ENCODE peak calls at places on chromosome 16, in seven cellular contexts. One of them, this sample, is unnamed.

GRCh38 chr16:2512920-2513404 is 790 bp upstream of the ATP6V0C start:
- DNase-seq in HCT116: no peak
- DNase-seq in Panc1: no peak
- DNase-seq in stomach: no peak
- DNase-seq in sigmoid colon: peak; percentile 72
- DNase-seq in esophagus muscularis mucosa: no peak
- DNase-seq in prostate gland: no peak
- DNase-seq in this sample: no peak

GRCh38 chr16:67396159-67396774 is 3.0 kb upstream of the TPPP3 start:
- DNase-seq in HCT116: peak; percentile 71
- DNase-seq in Panc1: no peak
- DNase-seq in stomach: peak; percentile 84
- DNase-seq in sigmoid colon: peak; percentile 89
- DNase-seq in esophagus muscularis mucosa: no peak
- DNase-seq in prostate gland: peak; percentile 57
- DNase-seq in this sample: no peak

GRCh38 chr16:181668-182021 is 1.4 kb downstream of the HBQ1 start:
- DNase-seq in HCT116: no peak
- DNase-seq in Panc1: no peak
- DNase-seq in stomach: no peak
- DNase-seq in sigmoid colon: no peak
- DNase-seq in esophagus muscularis mucosa: no peak
- DNase-seq in prostate gland: no peak
- DNase-seq in this sample: no peak

GRCh38 chr16:58128721-58129096 is 472 bp downstream of the CFAP20 start:
- DNase-seq in HCT116: no peak
- DNase-seq in Panc1: no peak
- DNase-seq in stomach: no peak
- DNase-seq in sigmoid colon: peak; percentile 67
- DNase-seq in esophagus muscularis mucosa: no peak
- DNase-seq in prostate gland: no peak
- DNase-seq in this sample: no peak

GRCh38 chr16:12449374-12449773 is 354.3 kb downstream of the CPPED1 start:
- DNase-seq in HCT116: no peak
- DNase-seq in Panc1: no peak
- DNase-seq in stomach: no peak
- DNase-seq in sigmoid colon: peak; percentile 39
- DNase-seq in esophagus muscularis mucosa: no peak
- DNase-seq in prostate gland: no peak
- DNase-seq in this sample: no peak

GRCh38 chr16:2988590-2989099 is 8.4 kb upstream of the PKMYT1 start:
- DNase-seq in HCT116: no peak
- DNase-seq in Panc1: no peak
- DNase-seq in stomach: no peak
- DNase-seq in sigmoid colon: no peak
- DNase-seq in esophagus muscularis mucosa: no peak
- DNase-seq in prostate gland: no peak
- DNase-seq in this sample: no peak

GRCh38 chr16:86472366-86472765 is 38.0 kb upstream of the FOXF1 start:
- DNase-seq in HCT116: no peak
- DNase-seq in Panc1: no peak
- DNase-seq in stomach: no peak
- DNase-seq in sigmoid colon: no peak
- DNase-seq in esophagus muscularis mucosa: no peak
- DNase-seq in prostate gland: no peak
- DNase-seq in this sample: no peak

GRCh38 chr16:71626858-71627213 is 852 bp downstream of the MARVELD3 start:
- DNase-seq in HCT116: peak; percentile 56
- DNase-seq in Panc1: no peak
- DNase-seq in stomach: peak; percentile 36
- DNase-seq in sigmoid colon: no peak
- DNase-seq in esophagus muscularis mucosa: no peak
- DNase-seq in prostate gland: peak; percentile 47
- DNase-seq in this sample: peak; percentile 51

GRCh38 chr16:67537636-67538591 is 9.3 kb downstream of the RIPOR1 start:
- DNase-seq in HCT116: no peak
- DNase-seq in Panc1: no peak
- DNase-seq in stomach: peak; percentile 58
- DNase-seq in sigmoid colon: peak; percentile 75
- DNase-seq in esophagus muscularis mucosa: no peak
- DNase-seq in prostate gland: peak; percentile 31
- DNase-seq in this sample: peak; percentile 74

GRCh38 chr16:81815429-81815766 is 36.3 kb downstream of the PLCG2 start:
- DNase-seq in HCT116: no peak
- DNase-seq in Panc1: no peak
- DNase-seq in stomach: no peak
- DNase-seq in sigmoid colon: no peak
- DNase-seq in esophagus muscularis mucosa: no peak
- DNase-seq in prostate gland: no peak
- DNase-seq in this sample: no peak

GRCh38 chr16:2831203-2831602 is 1.1 kb downstream of the ZG16B start:
- DNase-seq in HCT116: no peak
- DNase-seq in Panc1: no peak
- DNase-seq in stomach: no peak
- DNase-seq in sigmoid colon: no peak
- DNase-seq in esophagus muscularis mucosa: no peak
- DNase-seq in prostate gland: no peak
- DNase-seq in this sample: no peak

GRCh38 chr16:67460168-67460567 is 20.8 kb downstream of the ATP6V0D1 start:
- DNase-seq in HCT116: no peak
- DNase-seq in Panc1: no peak
- DNase-seq in stomach: no peak
- DNase-seq in sigmoid colon: no peak
- DNase-seq in esophagus muscularis mucosa: no peak
- DNase-seq in prostate gland: no peak
- DNase-seq in this sample: no peak

GRCh38 chr16:89283449-89283848 is 65.9 kb downstream of the ZNF778 start:
- DNase-seq in HCT116: no peak
- DNase-seq in Panc1: no peak
- DNase-seq in stomach: no peak
- DNase-seq in sigmoid colon: no peak
- DNase-seq in esophagus muscularis mucosa: no peak
- DNase-seq in prostate gland: no peak
- DNase-seq in this sample: no peak
- TF ChIP-seq POLR2AphosphoS5 in HCT116: no peak
- TF ChIP-seq POLR2AphosphoS5 in Panc1: no peak
- TF ChIP-seq POLR2AphosphoS5 in stomach: no peak
- TF ChIP-seq POLR2AphosphoS5 in sigmoid colon: no peak
- TF ChIP-seq POLR2AphosphoS5 in esophagus muscularis mucosa: no peak
- TF ChIP-seq POLR2AphosphoS5 in prostate gland: no peak
- TF ChIP-seq POLR2AphosphoS5 in this sample: no peak

GRCh38 chr16:29816694-29817441 is 916 bp downstream of the PAGR1 start:
- DNase-seq in HCT116: no peak
- DNase-seq in Panc1: no peak
- DNase-seq in stomach: peak; percentile 65
- DNase-seq in sigmoid colon: peak; percentile 88
- DNase-seq in esophagus muscularis mucosa: no peak
- DNase-seq in prostate gland: peak; percentile 55
- DNase-seq in this sample: peak; percentile 52

GRCh38 chr16:29818082-29818481 is 2.1 kb downstream of the PAGR1 start:
- DNase-seq in HCT116: no peak
- DNase-seq in Panc1: no peak
- DNase-seq in stomach: no peak
- DNase-seq in sigmoid colon: no peak
- DNase-seq in esophagus muscularis mucosa: no peak
- DNase-seq in prostate gland: no peak
- DNase-seq in this sample: no peak

GRCh38 chr16:29814592-29814991 is 1.4 kb upstream of the PAGR1 start:
- DNase-seq in HCT116: no peak
- DNase-seq in Panc1: no peak
- DNase-seq in stomach: no peak
- DNase-seq in sigmoid colon: no peak
- DNase-seq in esophagus muscularis mucosa: no peak
- DNase-seq in prostate gland: no peak
- DNase-seq in this sample: no peak

GRCh38 chr16:29815032-29815721 is 775 bp upstream of the PAGR1 start:
- DNase-seq in HCT116: no peak
- DNase-seq in Panc1: no peak
- DNase-seq in stomach: no peak
- DNase-seq in sigmoid colon: peak; percentile 79
- DNase-seq in esophagus muscularis mucosa: no peak
- DNase-seq in prostate gland: no peak
- DNase-seq in this sample: no peak

DNA sequence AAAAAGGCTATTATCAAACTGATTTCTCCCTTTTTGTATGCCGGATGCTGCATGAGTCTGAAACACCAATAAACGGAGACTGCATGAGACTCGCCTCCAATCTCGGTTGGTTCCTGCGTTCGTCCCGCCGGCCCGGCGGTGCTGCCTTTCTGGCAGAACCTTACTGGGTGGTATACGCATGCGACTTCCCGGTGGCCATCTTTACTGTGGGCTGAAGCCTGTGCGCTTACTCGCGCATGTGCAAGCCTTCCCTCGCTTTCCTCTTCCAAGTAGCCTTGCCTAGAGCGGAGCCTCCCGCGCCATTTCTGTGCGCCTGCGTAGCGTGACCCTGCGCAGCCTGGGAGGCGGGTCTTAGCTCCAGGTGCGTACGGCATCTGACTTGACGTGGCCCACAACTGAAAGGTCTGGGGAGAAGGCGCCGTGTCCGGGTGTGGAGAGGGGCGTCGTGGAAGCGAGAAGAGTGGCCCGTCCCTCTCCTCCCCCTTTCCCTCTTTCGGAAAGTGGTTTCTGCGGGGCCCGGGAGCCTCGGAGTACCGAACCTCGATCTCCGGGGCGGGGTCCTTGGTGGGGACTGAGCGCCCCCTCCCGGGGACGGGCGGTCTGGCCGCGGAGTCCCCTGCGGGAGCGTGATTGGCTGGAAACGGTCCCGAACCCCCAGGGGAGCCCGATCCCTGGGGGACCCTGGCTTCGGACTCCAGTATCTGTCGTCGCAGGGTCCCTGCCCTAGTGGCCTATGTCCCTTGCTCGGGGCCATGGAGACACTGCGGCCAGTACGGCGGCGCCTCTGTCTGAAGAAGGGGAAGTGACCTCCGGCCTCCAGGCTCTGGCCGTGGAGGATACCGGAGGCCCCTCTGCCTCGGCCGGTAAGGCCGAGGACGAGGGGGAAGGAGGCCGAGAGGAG is at the start of gene PAGR1:
- DNase-seq in HCT116: peak; percentile 99
- DNase-seq in Panc1: peak; percentile 98
- DNase-seq in stomach: peak; percentile 98
- DNase-seq in sigmoid colon: peak; percentile 100
- DNase-seq in esophagus muscularis mucosa: peak; percentile 99
- DNase-seq in prostate gland: peak; percentile 98
- DNase-seq in this sample: peak; percentile 95
- TF ChIP-seq POLR2AphosphoS5 in HCT116: peak; percentile 86
- TF ChIP-seq POLR2AphosphoS5 in Panc1: peak; percentile 89
- TF ChIP-seq POLR2AphosphoS5 in stomach: peak; percentile 97
- TF ChIP-seq POLR2AphosphoS5 in sigmoid colon: peak; percentile 72
- TF ChIP-seq POLR2AphosphoS5 in esophagus muscularis mucosa: peak; percentile 97
- TF ChIP-seq POLR2AphosphoS5 in prostate gland: peak; percentile 98
- TF ChIP-seq POLR2AphosphoS5 in this sample: peak; percentile 85

GRCh38 chr16:50276128-50276444 is 9.7 kb downstream of the ADCY7 start:
- DNase-seq in HCT116: no peak
- DNase-seq in Panc1: no peak
- DNase-seq in stomach: no peak
- DNase-seq in sigmoid colon: no peak
- DNase-seq in esophagus muscularis mucosa: no peak
- DNase-seq in prostate gland: no peak
- DNase-seq in this sample: no peak
- TF ChIP-seq POLR2AphosphoS5 in HCT116: no peak
- TF ChIP-seq POLR2AphosphoS5 in Panc1: no peak
- TF ChIP-seq POLR2AphosphoS5 in stomach: no peak
- TF ChIP-seq POLR2AphosphoS5 in sigmoid colon: no peak
- TF ChIP-seq POLR2AphosphoS5 in esophagus muscularis mucosa: no peak
- TF ChIP-seq POLR2AphosphoS5 in prostate gland: no peak
- TF ChIP-seq POLR2AphosphoS5 in this sample: no peak

DNA sequence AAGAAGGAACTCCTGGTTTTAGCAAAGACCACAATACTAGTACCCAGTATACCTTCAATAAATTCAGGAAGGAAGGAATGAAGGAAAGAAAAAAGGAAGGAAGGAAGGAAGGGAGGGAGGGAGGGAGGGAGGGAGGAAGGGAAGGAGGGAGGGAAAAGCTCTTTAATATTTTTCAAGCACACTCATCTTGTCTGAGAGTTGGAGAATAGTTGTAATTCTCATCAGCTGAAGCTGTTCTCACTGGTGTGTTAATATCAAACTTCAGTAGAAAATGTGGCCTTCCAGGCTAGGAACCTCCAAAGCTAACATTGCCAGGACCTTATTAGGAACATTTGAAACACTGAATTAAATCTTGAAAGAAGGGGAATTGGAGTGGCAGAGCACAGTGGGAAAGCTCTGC is 55.2 kb upstream of the CDH5 start:
- DNase-seq in HCT116: no peak
- DNase-seq in Panc1: no peak
- DNase-seq in stomach: no peak
- DNase-seq in sigmoid colon: no peak
- DNase-seq in esophagus muscularis mucosa: no peak
- DNase-seq in prostate gland: no peak
- DNase-seq in this sample: no peak
- TF ChIP-seq POLR2AphosphoS5 in HCT116: no peak
- TF ChIP-seq POLR2AphosphoS5 in Panc1: no peak
- TF ChIP-seq POLR2AphosphoS5 in stomach: no peak
- TF ChIP-seq POLR2AphosphoS5 in sigmoid colon: no peak
- TF ChIP-seq POLR2AphosphoS5 in esophagus muscularis mucosa: no peak
- TF ChIP-seq POLR2AphosphoS5 in prostate gland: no peak
- TF ChIP-seq POLR2AphosphoS5 in this sample: no peak

GRCh38 chr16:24976971-24977672 is 38.0 kb downstream of the ARHGAP17 start:
- DNase-seq in HCT116: no peak
- DNase-seq in Panc1: no peak
- DNase-seq in stomach: no peak
- DNase-seq in sigmoid colon: no peak
- DNase-seq in esophagus muscularis mucosa: no peak
- DNase-seq in prostate gland: no peak
- DNase-seq in this sample: no peak

GRCh38 chr16:24974859-24975258 is 40.3 kb downstream of the ARHGAP17 start:
- DNase-seq in HCT116: no peak
- DNase-seq in Panc1: no peak
- DNase-seq in stomach: no peak
- DNase-seq in sigmoid colon: no peak
- DNase-seq in esophagus muscularis mucosa: no peak
- DNase-seq in prostate gland: no peak
- DNase-seq in this sample: no peak

GRCh38 chr16:24976061-24976779 is 38.9 kb downstream of the ARHGAP17 start:
- DNase-seq in HCT116: no peak
- DNase-seq in Panc1: no peak
- DNase-seq in stomach: no peak
- DNase-seq in sigmoid colon: no peak
- DNase-seq in esophagus muscularis mucosa: no peak
- DNase-seq in prostate gland: no peak
- DNase-seq in this sample: no peak

GRCh38 chr16:24973771-24974461 is 41.3 kb downstream of the ARHGAP17 start:
- DNase-seq in HCT116: no peak
- DNase-seq in Panc1: no peak
- DNase-seq in stomach: no peak
- DNase-seq in sigmoid colon: no peak
- DNase-seq in esophagus muscularis mucosa: no peak
- DNase-seq in prostate gland: no peak
- DNase-seq in this sample: no peak

GRCh38 chr16:24975428-24975889 is 39.7 kb downstream of the ARHGAP17 start:
- DNase-seq in HCT116: no peak
- DNase-seq in Panc1: no peak
- DNase-seq in stomach: no peak
- DNase-seq in sigmoid colon: no peak
- DNase-seq in esophagus muscularis mucosa: no peak
- DNase-seq in prostate gland: no peak
- DNase-seq in this sample: no peak
- TF ChIP-seq POLR2AphosphoS5 in HCT116: no peak
- TF ChIP-seq POLR2AphosphoS5 in Panc1: no peak
- TF ChIP-seq POLR2AphosphoS5 in stomach: no peak
- TF ChIP-seq POLR2AphosphoS5 in sigmoid colon: no peak
- TF ChIP-seq POLR2AphosphoS5 in esophagus muscularis mucosa: no peak
- TF ChIP-seq POLR2AphosphoS5 in prostate gland: no peak
- TF ChIP-seq POLR2AphosphoS5 in this sample: no peak

GRCh38 chr16:78936060-78936459 is 664.5 kb downstream of the MAF start:
- DNase-seq in HCT116: no peak
- DNase-seq in Panc1: no peak
- DNase-seq in stomach: no peak
- DNase-seq in sigmoid colon: no peak
- DNase-seq in esophagus muscularis mucosa: no peak
- DNase-seq in prostate gland: no peak
- DNase-seq in this sample: no peak
- TF ChIP-seq POLR2AphosphoS5 in HCT116: no peak
- TF ChIP-seq POLR2AphosphoS5 in Panc1: no peak
- TF ChIP-seq POLR2AphosphoS5 in stomach: no peak
- TF ChIP-seq POLR2AphosphoS5 in sigmoid colon: no peak
- TF ChIP-seq POLR2AphosphoS5 in esophagus muscularis mucosa: no peak
- TF ChIP-seq POLR2AphosphoS5 in prostate gland: no peak
- TF ChIP-seq POLR2AphosphoS5 in this sample: no peak